ENCODE peak calls at places on chromosome 4, in four cellular contexts. F, V, B and P are unnamed samples.
A peak's percentile ranks its signal among the peaks of the same experiment; 100 is the strongest.

GRCh38 chr4:37066149-37066548 is 178.4 kb upstream of the NWD2 start:
- DNase-seq in V (no peak), B (no peak), F (no peak), P (no peak)

GRCh38 chr4:177380730-177381287 is 61.4 kb downstream of the AGA start:
- DNase-seq in F (no peak), B (peak; percentile 59), V (no peak), P (no peak)

GRCh38 chr4:38860788-38861424 is 4.3 kb upstream of the TLR6 start:
- DNase-seq in F (peak; percentile 42), V (peak; percentile 60), B (peak; percentile 89), P (peak; percentile 57)

GRCh38 chr4:169183581-169183980 is 87.2 kb downstream of the SH3RF1 start:
- DNase-seq in V (no peak), F (no peak), B (no peak), P (no peak)

GRCh38 chr4:24209131-24209530 is 319.3 kb upstream of the PPARGC1A start:
- DNase-seq in B (no peak), V (no peak), F (no peak), P (no peak)

GRCh38 chr4:137531951-137532868 is at the start of gene PCDH18:
- DNase-seq in V (peak; percentile 69), B (peak; percentile 95), F (no peak), P (peak; percentile 9)

GRCh38 chr4:13905543-13905942 is 278.0 kb upstream of the BOD1L1 start:
- DNase-seq in F (no peak), V (no peak), B (no peak), P (no peak)

GRCh38 chr4:150127757-150128156 is 49.5 kb downstream of the DCLK2 start:
- DNase-seq in B (no peak), F (no peak), V (no peak), P (no peak)

GRCh38 chr4:149296503-149296902 is 519.1 kb downstream of the IQCM start:
- DNase-seq in F (no peak), B (no peak), V (no peak), P (no peak)

GRCh38 chr4:56908206-56909082 is 744 bp downstream of the REST start:
- DNase-seq in V (peak; percentile 81), F (peak; percentile 58), B (peak; percentile 95), P (no peak)

GRCh38 chr4:41573458-41574129 is 35.6 kb downstream of the LIMCH1 start:
- DNase-seq in V (no peak), F (no peak), B (no peak), P (no peak)

GRCh38 chr4:161505141-161505540 is 658.7 kb downstream of the FSTL5 start:
- DNase-seq in F (no peak), B (no peak), V (no peak), P (no peak)

GRCh38 chr4:107718351-107718965 is 1.6 kb downstream of the PAPSS1 start:
- DNase-seq in B (no peak), F (no peak), V (no peak), P (no peak)

GRCh38 chr4:18840499-18840898 is 818.9 kb upstream of the LCORL start:
- DNase-seq in B (no peak), V (no peak), F (no peak), P (no peak)

GRCh38 chr4:145954924-145955339 is 16.3 kb upstream of the ZNF827 start:
- DNase-seq in B (no peak), V (no peak), F (no peak), P (no peak)

GRCh38 chr4:41575207-41575606 is 37.2 kb downstream of the LIMCH1 start:
- DNase-seq in F (no peak), B (no peak), V (no peak), P (no peak)

GRCh38 chr4:146637853-146638800 is 566 bp upstream of the POU4F2 start:
- DNase-seq in V (peak; percentile 36), B (peak; percentile 46), F (no peak), P (no peak)

GRCh38 chr4:3820016-3820805 is 54.0 kb downstream of the ADRA2C start:
- DNase-seq in B (no peak), F (no peak), V (peak; percentile 38), P (no peak)

GRCh38 chr4:3817561-3817960 is 51.4 kb downstream of the ADRA2C start:
- DNase-seq in B (no peak), V (peak; percentile 19), F (no peak), P (no peak)

GRCh38 chr4:3821580-3822229 is 55.5 kb downstream of the ADRA2C start:
- DNase-seq in F (no peak), V (no peak), B (no peak), P (no peak)

GRCh38 chr4:3820806-3821579 is 54.8 kb downstream of the ADRA2C start:
- DNase-seq in V (no peak), F (no peak), B (no peak), P (no peak)

DNA sequence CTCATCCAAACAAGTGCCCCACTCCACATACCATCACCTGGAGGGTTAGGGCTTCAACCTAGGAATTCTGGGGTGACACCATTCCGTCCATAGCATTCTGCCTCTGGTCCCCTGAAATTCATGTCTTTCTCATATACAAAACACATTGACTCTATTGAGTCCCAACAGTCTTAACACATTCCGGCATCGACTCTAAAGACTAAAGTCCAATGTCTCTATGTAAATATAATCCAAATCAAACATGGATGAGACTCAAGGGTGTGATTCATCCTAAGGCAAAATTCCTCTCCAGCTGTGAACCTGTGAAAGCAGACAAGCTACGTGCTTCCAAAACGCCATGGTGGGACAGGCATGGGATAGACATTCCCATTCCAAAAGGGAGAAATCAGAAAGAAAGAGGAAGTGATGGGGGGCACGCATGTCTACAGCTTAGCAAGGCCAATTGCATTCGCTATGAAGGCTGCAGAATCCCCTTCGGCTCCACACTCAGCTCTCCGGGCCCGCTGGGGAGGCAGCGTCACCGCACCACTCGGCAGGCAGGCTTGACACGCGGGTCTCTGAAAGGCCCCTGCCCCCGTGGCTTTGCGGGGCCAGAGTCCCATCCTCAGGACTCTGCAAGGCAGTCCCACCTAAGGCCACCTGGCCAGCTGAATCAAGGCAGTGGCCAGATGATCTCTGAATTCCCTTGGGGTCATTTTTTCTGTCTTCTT is 53.2 kb downstream of the ADRA2C start:
- DNase-seq in F (no peak), V (peak; percentile 27), B (no peak), P (no peak)
- H3K4me3 ChIP-seq in F (no peak overlapping the region), V (no peak overlapping the region), B (no peak overlapping the region), P (no peak overlapping the region)

GRCh38 chr4:83625807-83626206 is 89.9 kb downstream of the GPAT3 start:
- DNase-seq in B (no peak), F (no peak), V (no peak), P (no peak)
- H3K4me3 ChIP-seq in B (no peak overlapping the region), F (no peak overlapping the region), V (no peak overlapping the region), P (no peak overlapping the region)

GRCh38 chr4:77615153-77615552 is 9.5 kb downstream of the CXCL13 start:
- DNase-seq in B (no peak), V (no peak), F (no peak), P (no peak)

GRCh38 chr4:77618383-77619241 is 13.0 kb downstream of the CXCL13 start:
- DNase-seq in V (no peak), B (peak; percentile 86), F (peak; percentile 40), P (peak; percentile 44)

GRCh38 chr4:77617203-77617602 is 11.6 kb downstream of the CXCL13 start:
- DNase-seq in B (no peak), V (no peak), F (no peak), P (no peak)

GRCh38 chr4:77621254-77621653 is 15.6 kb downstream of the CXCL13 start:
- DNase-seq in B (no peak), F (no peak), V (no peak), P (no peak)

DNA sequence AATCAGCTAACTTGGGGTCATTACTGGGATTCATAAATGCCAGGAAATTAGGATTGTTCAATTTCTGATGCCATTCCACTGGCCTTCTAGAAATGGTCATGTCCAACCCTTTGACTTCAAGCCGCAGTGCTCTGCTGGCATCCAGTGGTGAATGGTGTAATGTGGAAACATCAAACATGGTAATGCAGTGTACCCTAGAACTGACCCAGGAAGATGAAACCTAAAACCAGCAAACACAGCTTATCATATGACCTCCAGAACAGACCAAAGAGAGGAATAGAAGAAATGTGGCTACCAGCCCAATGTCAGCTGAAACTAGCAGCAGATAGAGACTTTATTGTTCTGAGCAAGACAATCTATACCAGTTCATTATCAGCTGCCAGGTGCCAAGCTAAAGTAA is 13.8 kb downstream of the CXCL13 start:
- DNase-seq in V (no peak), F (no peak), B (no peak), P (no peak)
- H3K4me3 ChIP-seq in V (no peak overlapping the region), F (no peak overlapping the region), B (no peak overlapping the region), P (no peak overlapping the region)

GRCh38 chr4:74097631-74098550 is 1.1 kb downstream of the CXCL2 start:
- DNase-seq in F (no peak), V (no peak), B (no peak), P (no peak)
- H3K4me3 ChIP-seq in F (no peak overlapping the region), V (peak overlapping the region; percentile 55), B (peak overlapping the region; percentile 67), P (no peak overlapping the region)

GRCh38 chr4:159237975-159238374 is 135.1 kb downstream of the RAPGEF2 start:
- DNase-seq in B (no peak), V (no peak), F (no peak), P (no peak)
- H3K4me3 ChIP-seq in B (no peak overlapping the region), V (no peak overlapping the region), F (no peak overlapping the region), P (no peak overlapping the region)

GRCh38 chr4:779555-779954 is 46.4 kb downstream of the CPLX1 start:
- DNase-seq in V (no peak), F (no peak), B (no peak), P (no peak)
- H3K4me3 ChIP-seq in V (peak overlapping the region; percentile 100), F (no peak overlapping the region), B (peak overlapping the region; percentile 86), P (no peak overlapping the region)

DNA sequence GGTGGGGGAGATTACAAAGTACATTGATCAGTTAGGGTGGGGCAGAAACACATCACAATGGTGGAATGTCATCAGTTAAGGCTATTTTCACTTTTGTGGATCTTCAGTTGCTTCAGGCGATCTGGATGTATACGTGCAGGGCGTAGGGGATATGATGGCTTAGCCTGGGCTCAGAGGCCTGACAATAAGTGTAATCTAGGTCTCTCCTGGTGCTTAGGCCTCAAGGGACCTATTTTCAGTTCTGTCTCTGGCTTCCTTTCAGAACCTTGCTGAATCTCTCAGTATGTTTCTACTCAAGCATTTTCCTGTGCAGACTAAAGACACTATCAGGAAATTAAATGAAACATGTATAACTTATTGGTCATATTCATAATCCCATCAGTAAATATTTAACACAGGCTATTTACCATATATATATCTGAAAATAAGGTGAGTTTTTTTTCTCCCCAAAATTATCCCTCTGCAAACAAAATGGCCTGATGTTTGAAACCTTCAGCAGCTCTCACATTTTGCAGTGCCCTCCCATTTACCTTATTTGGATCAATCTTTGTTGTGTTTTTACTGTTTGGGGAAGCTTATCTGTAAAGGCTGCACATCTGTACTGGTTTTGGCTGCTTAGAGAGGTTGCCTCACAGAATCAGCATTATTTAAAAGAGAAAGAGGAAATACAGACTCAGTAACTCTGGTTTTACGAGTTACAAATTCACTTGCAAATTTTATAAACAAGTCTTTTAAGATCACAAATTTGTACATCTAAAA is 2.3 kb upstream of the ZCCHC4 start:
- DNase-seq in V (no peak), B (no peak), F (no peak), P (peak; percentile 67)
- H3K4me3 ChIP-seq in V (no peak overlapping the region), B (no peak overlapping the region), F (no peak overlapping the region), P (no peak overlapping the region)